ENCODE peak calls at places on chromosomes 2 and 18, in eight cellular contexts. E is spleen, Y is IMR-90, T is tibial nerve, O is suprapubic skin, V is lower leg skin, C is transverse colon, I is HCT116. D is an unnamed sample.

GRCh38 chr2:109356251-109357035 is 227.4 kb downstream of the SH3RF3 start:
- DNase-seq in E (no peak), Y (no peak), T (no peak), O (peak; percentile 37), V (peak; percentile 81), C (no peak), I (no peak), D (no peak)

GRCh38 chr2:133766164-133766832 is 198.0 kb upstream of the NCKAP5 start:
- DNase-seq in E (no peak), Y (peak; percentile 37), T (no peak), O (no peak), V (no peak), C (no peak), I (no peak), D (no peak)

GRCh38 chr2:127012868-127013267 is 94.1 kb downstream of the BIN1 start:
- DNase-seq in E (no peak), Y (peak; percentile 45), T (no peak), O (no peak), V (no peak), C (no peak), I (no peak), D (no peak)

GRCh38 chr2:115389024-115389423 is 946.6 kb downstream of the DPP10 start:
- DNase-seq in E (no peak), Y (no peak), T (no peak), O (no peak), V (no peak), C (no peak), I (no peak), D (no peak)

GRCh38 chr2:153477641-153478288 is 797 bp downstream of the RPRM start:
- DNase-seq in E (no peak), Y (no peak), T (no peak), O (no peak), V (peak; percentile 83), C (no peak), I (no peak), D (no peak)

GRCh38 chr18:13437034-13437433 is 218.5 kb downstream of the LDLRAD4 start:
- DNase-seq in E (no peak), Y (no peak), T (no peak), O (no peak), V (no peak), C (no peak), I (no peak), D (no peak)

GRCh38 chr2:147989809-147990403 is 30.6 kb downstream of the ORC4 start:
- DNase-seq in E (no peak), Y (peak; percentile 72), T (peak; percentile 33), O (no peak), V (no peak), C (no peak), I (peak; percentile 18), D (no peak)

GRCh38 chr18:70454705-70455322 is 166.0 kb downstream of the SOCS6 start:
- DNase-seq in E (no peak), Y (peak; percentile 79), T (peak; percentile 63), O (no peak), V (no peak), C (no peak), I (peak; percentile 67), D (no peak)

GRCh38 chr2:95347681-95348608 is 50.8 kb downstream of the KCNIP3 start:
- DNase-seq in E (no peak), Y (no peak), T (no peak), O (peak; percentile 68), V (peak; percentile 83), C (no peak), I (no peak), D (no peak)

GRCh38 chr2:168849610-168850009 is 40.6 kb downstream of the SPC25 start:
- DNase-seq in E (no peak), Y (peak; percentile 16), T (no peak), O (no peak), V (no peak), C (peak; percentile 59), I (no peak), D (peak; percentile 39)

GRCh38 chr2:46131-46470 is 204 bp downstream of the FAM110C start:
- DNase-seq in E (no peak), Y (no peak), T (no peak), O (no peak), V (no peak), C (no peak), I (no peak), D (no peak)

GRCh38 chr2:46471-47345 is at the start of gene FAM110C:
- DNase-seq in E (peak; percentile 80), Y (no peak), T (no peak), O (no peak), V (no peak), C (peak; percentile 93), I (no peak), D (peak; percentile 65)

GRCh38 chr2:42788-43187 is 3.5 kb downstream of the FAM110C start:
- DNase-seq in E (no peak), Y (no peak), T (no peak), O (no peak), V (no peak), C (peak; percentile 49), I (no peak), D (no peak)

GRCh38 chr2:45342-46130 is 769 bp downstream of the FAM110C start:
- DNase-seq in E (no peak), Y (no peak), T (no peak), O (no peak), V (no peak), C (peak; percentile 42), I (no peak), D (no peak)

DNA sequence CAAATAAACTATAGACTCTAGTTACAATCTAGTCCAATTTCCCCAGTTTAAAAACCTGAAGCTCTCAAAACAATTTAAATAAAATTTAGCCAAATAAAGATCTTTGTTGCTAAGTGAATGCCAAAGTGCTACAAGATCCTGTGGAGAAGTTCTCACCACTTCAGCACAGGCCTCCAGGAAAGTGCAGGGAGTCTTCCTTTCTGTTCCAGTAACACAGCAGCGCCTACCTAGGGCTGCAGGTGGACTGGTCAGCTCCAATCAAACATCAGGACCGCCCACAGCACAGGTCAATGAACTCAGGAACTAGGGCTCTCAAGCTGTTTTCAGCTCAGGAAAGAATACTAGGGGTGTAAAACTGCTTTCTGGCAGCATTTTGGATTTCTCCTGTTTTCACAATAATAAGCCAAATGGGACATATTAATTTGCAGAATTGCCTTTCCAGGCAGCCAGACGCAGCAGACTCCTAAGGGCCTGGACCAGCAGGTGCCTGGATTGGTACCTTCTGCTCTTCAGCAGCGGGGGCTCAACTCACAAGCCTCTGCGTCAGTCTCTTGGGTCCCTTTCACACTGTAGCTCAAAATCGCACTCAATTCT is 1.5 kb downstream of the FAM110C start:
- DNase-seq in E (no peak), Y (no peak), T (no peak), O (no peak), V (no peak), C (peak; percentile 75), I (no peak), D (no peak)
- TF ChIP-seq POLR2A in E (no peak), Y (no peak), T (no peak), O (no peak), V (no peak), C (peak; percentile 72), I (no peak), D (no peak)

GRCh38 chr2:227474406-227474805 is 2.5 kb downstream of the AGFG1 start:
- DNase-seq in E (no peak), Y (no peak), T (no peak), O (no peak), V (no peak), C (no peak), I (no peak), D (no peak)
- H3K4me3 ChIP-seq in E (no peak overlapping the region), Y (no peak overlapping the region), T (peak overlapping the region; percentile 99), O (peak overlapping the region; percentile 98), V (no peak overlapping the region), C (no peak overlapping the region), I (no peak overlapping the region), D (peak overlapping the region; percentile 82)

DNA sequence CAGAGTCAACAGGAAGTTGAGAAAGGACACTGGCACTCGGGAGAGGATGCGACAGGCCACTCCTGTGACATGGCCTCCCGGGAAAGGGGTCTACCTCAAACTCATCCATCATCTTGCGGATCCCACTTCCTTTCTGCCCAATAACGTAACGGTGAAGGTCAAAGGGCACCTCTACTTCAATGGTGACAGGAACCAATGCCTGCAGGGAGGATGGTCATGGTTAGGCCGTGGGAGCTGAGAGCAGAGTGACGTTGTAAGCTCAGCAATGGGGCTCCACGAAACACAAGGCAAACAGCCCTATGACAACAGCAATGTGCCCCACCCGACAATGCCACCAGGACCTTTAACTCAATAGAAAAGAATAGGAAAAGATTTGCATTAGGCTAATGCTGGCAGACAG is 46.9 kb downstream of the ANO7 start:
- DNase-seq in E (no peak), Y (no peak), T (no peak), O (no peak), V (no peak), C (no peak), I (no peak), D (no peak)
- TF ChIP-seq POLR2A in E (no peak), Y (no peak), T (no peak), O (no peak), V (no peak), C (no peak), I (no peak), D (no peak)

DNA sequence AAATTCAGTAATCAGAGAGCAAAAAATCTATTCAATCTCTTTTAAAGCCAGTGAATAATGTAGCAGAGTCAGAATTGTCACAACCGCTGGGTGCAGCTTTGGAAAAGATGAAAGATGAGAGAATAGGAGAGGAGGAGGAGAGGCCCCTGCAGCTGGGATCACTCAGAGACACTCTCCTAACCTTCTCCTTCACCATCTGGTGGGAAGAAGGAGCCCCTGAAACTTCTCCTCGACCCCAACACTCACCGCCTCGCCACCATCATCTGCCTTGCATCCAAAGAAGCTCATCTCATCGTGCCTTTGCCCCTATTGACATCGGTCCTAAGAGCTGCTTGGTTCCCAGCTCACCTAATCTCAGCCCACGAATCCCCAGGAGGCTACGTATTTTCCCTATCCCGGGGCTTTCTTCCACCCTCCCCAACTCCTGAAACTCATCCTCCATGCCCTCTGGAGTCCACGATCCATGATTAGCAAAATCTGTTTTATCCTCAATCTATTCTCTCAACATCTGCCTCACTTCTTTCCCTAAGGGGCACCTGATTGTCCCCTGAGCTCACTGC is 58.5 kb downstream of the PKDCC start:
- DNase-seq in E (peak; percentile 77), Y (no peak), T (no peak), O (no peak), V (peak; percentile 60), C (no peak), I (no peak), D (no peak)
- H3K4me3 ChIP-seq in E (no peak overlapping the region), Y (no peak overlapping the region), T (no peak overlapping the region), O (no peak overlapping the region), V (no peak overlapping the region), C (no peak overlapping the region), I (no peak overlapping the region), D (no peak overlapping the region)

DNA sequence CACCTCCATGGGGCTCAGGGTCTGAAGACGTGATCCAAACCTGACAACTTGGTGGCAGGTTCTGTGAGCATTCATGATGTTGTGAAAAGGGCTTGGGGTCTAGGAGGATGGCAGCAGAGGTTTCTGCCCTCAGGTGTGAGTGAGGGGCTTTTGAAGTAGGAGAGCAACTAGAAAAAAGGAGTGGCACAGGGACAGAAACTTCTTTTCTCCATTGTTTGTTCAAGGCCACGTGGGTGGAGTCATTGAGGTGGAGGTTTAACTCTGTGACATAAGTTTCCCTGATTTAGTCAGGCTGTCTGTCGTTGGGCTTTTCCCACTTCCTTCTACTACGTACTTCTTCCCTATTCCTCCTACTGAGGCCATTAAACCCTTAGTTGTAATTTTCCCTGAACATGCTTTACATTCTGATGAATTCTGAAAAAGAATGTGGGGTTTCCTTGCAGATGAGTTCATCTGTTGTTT is 13.1 kb downstream of the CFLAR start:
- DNase-seq in E (no peak), Y (peak; percentile 89), T (no peak), O (no peak), V (no peak), C (peak; percentile 70), I (no peak), D (no peak)
- TF ChIP-seq POLR2A in E (no peak), Y (no peak), T (no peak), O (no peak), V (no peak), C (no peak), I (no peak), D (no peak)

D was measured in heart left ventricle.